ENCODE peak calls at places on chromosomes 13 and 19, in five cellular contexts. E, A, I, C and G are unnamed samples.

GRCh38 chr13:70613295-70613694 is 505.0 kb upstream of the KLHL1 start:
- DNase-seq in C (no peak), I (no peak), A (peak), E (no peak), G (no peak)

GRCh38 chr13:50191004-50191403 is 175.8 kb downstream of the KCNRG start:
- DNase-seq in E (no peak), A (no peak), I (no peak), C (no peak), G (no peak)

GRCh38 chr13:99454518-99455183 is 46.6 kb upstream of the TM9SF2 start:
- DNase-seq in E (no peak), A (no peak), I (no peak), C (no peak), G (no peak)

GRCh38 chr19:46374526-46375475 is 27.9 kb downstream of the PPP5C start:
- DNase-seq in I (peak), C (peak), E (no peak), A (peak), G (no peak)

GRCh38 chr19:55590621-55591020 is 8.7 kb downstream of the FIZ1 start:
- DNase-seq in C (no peak), I (no peak), E (no peak), A (peak), G (no peak)

GRCh38 chr13:48500652-48501197 is 32.2 kb downstream of the RCBTB2 start:
- DNase-seq in A (peak), E (peak), C (no peak), I (no peak), G (peak)

GRCh38 chr13:111020546-111020945 is 94.6 kb upstream of the ARHGEF7 start:
- DNase-seq in I (no peak), A (no peak), C (no peak), E (no peak), G (no peak)

GRCh38 chr19:53388904-53389303 is 6.0 kb upstream of the ZNF765 start:
- DNase-seq in E (no peak), I (no peak), A (no peak), C (no peak), G (no peak)

GRCh38 chr19:33292595-33293254 is 9.6 kb downstream of the CEBPA start:
- DNase-seq in A (peak), E (peak), C (no peak), I (no peak), G (peak)

GRCh38 chr19:28641395-28641794 is 571.6 kb downstream of the UQCRFS1 start:
- DNase-seq in I (no peak), E (no peak), A (no peak), C (no peak), G (no peak)

GRCh38 chr13:52127783-52128702 is 830 bp downstream of the NEK5 start:
- DNase-seq in C (peak), I (no peak), E (peak), A (peak), G (peak)

GRCh38 chr19:41595258-41595889 is 19.4 kb downstream of the CEACAM21 start:
- DNase-seq in A (peak), I (no peak), C (no peak), E (peak), G (peak)

GRCh38 chr19:41940443-41941409 is 12.5 kb upstream of the ERFL start:
- DNase-seq in A (no peak), I (no peak), E (no peak), C (no peak), G (no peak)

GRCh38 chr13:114111577-114111976 is 20.8 kb downstream of the RASA3 start:
- DNase-seq in E (peak), A (peak), I (no peak), C (no peak), G (no peak)

GRCh38 chr19:18946918-18947317 is 5.9 kb upstream of the HOMER3 start:
- DNase-seq in E (no peak), C (no peak), I (no peak), A (no peak), G (no peak)

GRCh38 chr13:50911051-50911690 is 1.6 kb downstream of the RNASEH2B start:
- DNase-seq in I (no peak), A (peak), E (no peak), C (no peak), G (no peak)

GRCh38 chr13:33945477-33945876 is 127.5 kb downstream of the RFC3 start:
- DNase-seq in A (no peak), C (no peak), I (no peak), E (no peak), G (no peak)

GRCh38 chr19:18596752-18597157 is 8.2 kb downstream of the REX1BD start:
- DNase-seq in C (peak), A (peak), E (peak), I (no peak), G (peak)

GRCh38 chr13:100933841-100934240 is 259.2 kb upstream of the TMTC4 start:
- DNase-seq in I (no peak), E (no peak), A (no peak), C (no peak), G (no peak)

GRCh38 chr19:17784201-17785008 is 10.5 kb upstream of the B3GNT3 start:
- DNase-seq in I (peak), A (peak), E (peak), C (peak), G (peak)

GRCh38 chr19:48595833-48596232 is 10.7 kb upstream of the SPACA4 start:
- DNase-seq in E (no peak), I (no peak), C (no peak), A (peak), G (no peak)

GRCh38 chr13:27660511-27660910 is 38.8 kb downstream of the POLR1D start:
- DNase-seq in C (no peak), A (no peak), E (no peak), I (no peak), G (no peak)

DNA sequence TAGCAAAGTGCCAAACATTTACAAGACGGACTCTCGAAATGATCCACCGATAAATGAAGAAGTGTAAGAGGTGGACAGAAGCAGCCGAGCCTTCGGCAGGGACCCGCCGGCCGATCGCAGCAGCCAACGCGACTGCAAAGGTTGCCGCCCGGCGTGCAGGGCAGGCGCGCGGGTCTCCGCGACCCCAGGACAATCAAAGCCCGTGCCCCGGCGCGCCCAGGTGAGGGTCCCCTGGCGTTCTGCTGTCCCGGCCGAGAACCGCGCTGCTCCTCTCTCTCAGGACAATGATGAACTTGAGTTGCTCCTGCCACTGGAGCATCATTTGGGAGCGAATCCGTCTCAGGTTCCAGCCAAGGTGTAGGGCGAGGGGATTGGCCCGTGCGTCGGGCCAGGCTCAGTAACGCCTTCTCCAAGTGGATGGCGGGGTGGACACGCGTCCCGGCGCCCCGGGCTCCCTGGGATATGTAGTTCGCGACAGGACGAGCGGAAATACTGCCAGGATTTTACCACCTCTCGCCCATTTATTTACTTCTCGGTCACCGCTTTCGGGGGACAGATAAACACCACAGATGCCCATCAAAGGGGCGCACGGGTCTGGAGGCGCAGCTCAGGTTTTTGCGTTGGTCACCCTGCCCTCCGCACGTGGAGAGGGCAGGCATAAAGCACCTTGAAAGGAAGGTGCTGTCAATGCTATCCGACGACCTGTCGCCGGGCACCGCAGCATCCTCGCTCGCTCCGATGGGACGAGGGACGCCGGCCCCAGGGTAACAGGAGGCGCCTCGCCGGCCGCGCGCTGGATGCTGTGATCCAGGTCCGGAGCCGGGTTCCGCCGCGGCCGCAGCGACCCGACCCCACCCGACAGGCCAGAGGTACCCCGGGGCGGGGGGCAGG is at the start of the genes BIVM and POGLUT2:
- DNase-seq in A (peak), I (peak), C (peak), E (peak), G (peak)
- TF ChIP-seq POLR2A in A (peak), I (no peak), C (no peak), E (no peak), G (peak)

DNA sequence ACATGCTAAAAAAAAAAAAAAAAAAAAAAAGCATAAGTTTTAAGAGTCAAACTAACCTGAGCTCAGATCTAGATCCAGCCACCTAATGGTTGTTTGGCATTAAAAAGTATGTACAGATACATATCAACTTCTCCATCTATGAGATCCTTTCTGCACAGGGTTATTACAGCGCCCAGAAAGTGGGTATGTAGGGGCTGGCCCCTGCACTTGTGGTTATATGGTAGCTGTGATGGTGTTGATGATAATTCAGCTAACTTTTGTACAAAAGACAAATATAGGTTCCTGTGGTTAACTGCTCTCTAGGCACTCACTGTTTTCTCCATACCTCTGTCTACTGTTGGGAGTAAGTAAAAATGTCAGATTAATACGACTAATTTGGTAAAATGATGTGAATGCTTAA is 81.7 kb downstream of the TNFRSF19 start:
- DNase-seq in E (no peak), C (no peak), I (no peak), A (no peak), G (no peak)
- TF ChIP-seq POLR2A in E (no peak), C (no peak), I (no peak), A (no peak), G (no peak)

GRCh38 chr13:24288870-24289269 is 20.5 kb upstream of the C1QTNF9 start:
- DNase-seq in I (no peak), C (peak), E (no peak), A (no peak), G (no peak)
- TF ChIP-seq POLR2A in I (no peak), C (no peak), E (no peak), A (no peak), G (no peak)

GRCh38 chr19:10431254-10431942 is 11.1 kb downstream of the PDE4A start:
- DNase-seq in A (peak), E (peak), C (no peak), I (no peak), G (no peak)

GRCh38 chr19:10431943-10432735 is 11.8 kb downstream of the PDE4A start:
- DNase-seq in E (peak), A (peak), I (no peak), C (no peak), G (no peak)

GRCh38 chr19:10432736-10433130 is 12.4 kb downstream of the PDE4A start:
- DNase-seq in A (peak), E (no peak), C (no peak), I (no peak), G (no peak)

GRCh38 chr19:10428996-10429381 is 8.7 kb downstream of the PDE4A start:
- DNase-seq in E (no peak), I (no peak), C (no peak), A (no peak), G (no peak)

DNA sequence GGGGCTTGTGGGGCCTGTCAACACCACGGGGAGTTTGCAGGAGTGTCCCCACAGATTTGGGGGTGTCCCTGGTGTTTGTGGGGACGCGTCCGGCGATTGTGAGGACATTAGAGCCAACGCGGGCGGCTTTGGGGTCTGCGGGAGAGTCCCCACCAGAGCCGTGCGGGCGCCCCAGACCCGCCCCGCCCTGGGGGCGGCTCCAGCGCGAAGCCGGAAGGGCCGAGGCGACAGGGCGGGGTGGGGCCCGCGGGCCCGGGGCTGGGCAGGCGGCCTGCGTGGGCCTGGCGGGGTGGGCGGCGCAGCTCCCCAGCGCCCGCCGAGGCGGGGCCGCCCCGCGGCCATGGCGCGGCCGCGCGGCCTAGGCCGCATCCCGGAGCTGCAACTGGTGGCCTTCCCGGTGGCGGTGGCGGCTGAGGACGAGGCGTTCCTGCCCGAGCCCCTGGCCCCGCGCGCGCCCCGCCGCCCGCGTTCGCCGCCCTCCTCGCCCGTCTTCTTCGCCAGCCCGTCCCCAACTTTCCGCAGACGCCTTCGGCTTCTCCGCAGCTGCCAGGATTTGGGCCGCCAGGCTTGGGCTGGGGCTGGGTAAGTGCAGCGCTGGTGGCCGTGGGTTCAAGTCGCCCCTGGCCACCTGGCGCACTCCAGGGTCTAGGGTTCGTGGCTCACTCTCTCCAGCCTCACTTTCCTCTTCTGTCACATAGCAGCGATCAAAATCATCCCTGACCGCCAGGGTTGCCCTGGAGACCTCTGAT is 10.3 kb downstream of the PDE4A start:
- DNase-seq in C (no peak), E (peak), A (peak), I (no peak), G (no peak)
- TF ChIP-seq POLR2A in C (no peak), E (no peak), A (no peak), I (no peak), G (no peak)

DNA sequence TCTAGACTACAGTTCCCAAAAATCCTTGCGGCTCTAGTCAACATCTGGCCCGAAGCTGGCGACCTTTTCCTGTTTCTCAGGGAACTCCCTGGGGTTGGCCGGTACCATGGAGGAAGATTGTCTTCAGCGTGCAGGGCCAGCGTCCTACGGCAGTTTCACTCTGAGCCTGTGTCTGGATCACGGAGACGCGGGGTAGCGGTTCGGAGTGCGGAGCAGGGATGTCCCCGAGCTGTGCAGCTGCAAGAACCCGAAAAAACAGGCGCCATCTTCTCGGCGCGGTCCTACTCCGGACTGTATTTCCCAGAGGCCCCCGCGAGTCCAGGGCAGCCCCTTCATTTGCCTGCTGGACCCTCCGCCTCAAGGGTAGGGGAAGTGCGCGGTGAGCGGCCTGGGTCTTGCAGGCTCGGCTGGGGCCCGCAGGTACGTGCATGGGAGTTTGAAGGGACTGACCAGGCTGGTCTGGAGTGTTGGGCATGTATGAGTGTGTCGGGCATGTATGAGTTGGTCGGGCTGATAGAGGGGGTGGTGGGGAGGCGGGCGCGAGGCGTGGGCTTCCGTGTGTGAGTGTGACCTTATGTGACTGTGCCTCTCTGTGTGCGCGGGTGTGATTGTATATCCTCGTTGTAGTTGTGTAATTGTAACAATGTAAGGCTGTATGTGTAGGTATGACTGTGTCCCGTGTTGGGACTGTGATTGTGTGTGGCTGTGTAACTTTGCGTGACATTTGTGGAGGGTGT is at the start of gene ZNF383:
- DNase-seq in I (peak), E (peak), A (peak), C (peak), G (peak)
- TF ChIP-seq POLR2A in I (peak), E (peak), A (peak), C (peak), G (peak)